ENCODE peak calls at places on chromosome 1, in eight cellular contexts. One of them, this sample, is unnamed.

GRCh38 chr1:180385144-180385543 is 117.2 kb downstream of the ACBD6 start:
- DNase-seq in AG09309: no peak
- DNase-seq in tibial nerve: no peak
- DNase-seq in HFFc6: no peak
- DNase-seq in adrenal gland: no peak
- DNase-seq in brain microvascular endothelial cell: no peak
- DNase-seq in stomach: no peak
- DNase-seq in cardiac fibroblast: no peak
- DNase-seq in this sample: no peak

GRCh38 chr1:107795994-107796393 is 169.0 kb downstream of the VAV3 start:
- DNase-seq in adrenal gland: no peak
- DNase-seq in stomach: no peak
- DNase-seq in HFFc6: no peak
- DNase-seq in tibial nerve: no peak
- DNase-seq in cardiac fibroblast: no peak
- DNase-seq in AG09309: no peak
- DNase-seq in brain microvascular endothelial cell: no peak
- DNase-seq in this sample: no peak

GRCh38 chr1:204123376-204123775 is 28.5 kb downstream of the ETNK2 start:
- DNase-seq in AG09309: no peak
- DNase-seq in stomach: no peak
- DNase-seq in cardiac fibroblast: peak; percentile 37
- DNase-seq in tibial nerve: no peak
- DNase-seq in brain microvascular endothelial cell: no peak
- DNase-seq in adrenal gland: no peak
- DNase-seq in HFFc6: no peak
- DNase-seq in this sample: no peak

GRCh38 chr1:199725002-199725401 is 302.5 kb upstream of the NR5A2 start:
- DNase-seq in AG09309: no peak
- DNase-seq in brain microvascular endothelial cell: no peak
- DNase-seq in stomach: no peak
- DNase-seq in HFFc6: no peak
- DNase-seq in tibial nerve: no peak
- DNase-seq in adrenal gland: no peak
- DNase-seq in cardiac fibroblast: no peak
- DNase-seq in this sample: no peak

GRCh38 chr1:225691861-225692516 is 39.1 kb upstream of the ENAH start:
- DNase-seq in tibial nerve: no peak
- DNase-seq in cardiac fibroblast: peak; percentile 51
- DNase-seq in adrenal gland: no peak
- DNase-seq in AG09309: no peak
- DNase-seq in stomach: no peak
- DNase-seq in brain microvascular endothelial cell: peak; percentile 77
- DNase-seq in HFFc6: no peak
- DNase-seq in this sample: no peak

GRCh38 chr1:157994081-157994581 is 686 bp downstream of the KIRREL1 start:
- DNase-seq in cardiac fibroblast: no peak
- DNase-seq in AG09309: no peak
- DNase-seq in brain microvascular endothelial cell: no peak
- DNase-seq in tibial nerve: no peak
- DNase-seq in adrenal gland: no peak
- DNase-seq in stomach: no peak
- DNase-seq in HFFc6: no peak
- DNase-seq in this sample: no peak

GRCh38 chr1:201561195-201561564 is 22.3 kb downstream of the NAV1 start:
- DNase-seq in adrenal gland: no peak
- DNase-seq in tibial nerve: no peak
- DNase-seq in cardiac fibroblast: peak; percentile 49
- DNase-seq in brain microvascular endothelial cell: no peak
- DNase-seq in HFFc6: no peak
- DNase-seq in AG09309: no peak
- DNase-seq in stomach: no peak
- DNase-seq in this sample: no peak

GRCh38 chr1:33867684-33868083 is 3.8 kb downstream of the HMGB4 start:
- DNase-seq in adrenal gland: no peak
- DNase-seq in AG09309: no peak
- DNase-seq in tibial nerve: no peak
- DNase-seq in brain microvascular endothelial cell: no peak
- DNase-seq in HFFc6: no peak
- DNase-seq in stomach: no peak
- DNase-seq in cardiac fibroblast: no peak
- DNase-seq in this sample: no peak

GRCh38 chr1:85417876-85418275 is 47.1 kb downstream of the DDAH1 start:
- DNase-seq in adrenal gland: no peak
- DNase-seq in brain microvascular endothelial cell: no peak
- DNase-seq in cardiac fibroblast: no peak
- DNase-seq in HFFc6: no peak
- DNase-seq in stomach: no peak
- DNase-seq in AG09309: no peak
- DNase-seq in tibial nerve: no peak
- DNase-seq in this sample: no peak

GRCh38 chr1:116873680-116874271 is 35.9 kb upstream of the PTGFRN start:
- DNase-seq in cardiac fibroblast: peak; percentile 48
- DNase-seq in adrenal gland: no peak
- DNase-seq in HFFc6: no peak
- DNase-seq in tibial nerve: no peak
- DNase-seq in AG09309: no peak
- DNase-seq in brain microvascular endothelial cell: no peak
- DNase-seq in stomach: no peak
- DNase-seq in this sample: no peak

GRCh38 chr1:7422081-7422480 is 349.0 kb upstream of the VAMP3 start:
- DNase-seq in AG09309: no peak
- DNase-seq in adrenal gland: no peak
- DNase-seq in cardiac fibroblast: no peak
- DNase-seq in stomach: peak; percentile 4
- DNase-seq in brain microvascular endothelial cell: no peak
- DNase-seq in HFFc6: no peak
- DNase-seq in tibial nerve: peak; percentile 6
- DNase-seq in this sample: no peak

GRCh38 chr1:161021168-161021958 is 411 bp upstream of the F11R start:
- DNase-seq in brain microvascular endothelial cell: peak; percentile 28
- DNase-seq in tibial nerve: no peak
- DNase-seq in cardiac fibroblast: peak; percentile 46
- DNase-seq in adrenal gland: peak; percentile 91
- DNase-seq in HFFc6: no peak
- DNase-seq in stomach: peak; percentile 98
- DNase-seq in AG09309: no peak
- DNase-seq in this sample: peak; percentile 98

GRCh38 chr1:19737413-19737812 is 62.3 kb downstream of the TMCO4 start:
- DNase-seq in brain microvascular endothelial cell: peak; percentile 32
- DNase-seq in HFFc6: no peak
- DNase-seq in adrenal gland: no peak
- DNase-seq in cardiac fibroblast: peak; percentile 63
- DNase-seq in AG09309: no peak
- DNase-seq in stomach: no peak
- DNase-seq in tibial nerve: no peak
- DNase-seq in this sample: no peak

GRCh38 chr1:19735419-19736127 is 64.1 kb downstream of the TMCO4 start:
- DNase-seq in AG09309: peak; percentile 98
- DNase-seq in brain microvascular endothelial cell: peak; percentile 93
- DNase-seq in HFFc6: peak; percentile 98
- DNase-seq in cardiac fibroblast: peak; percentile 98
- DNase-seq in tibial nerve: peak; percentile 33
- DNase-seq in adrenal gland: peak; percentile 86
- DNase-seq in stomach: no peak
- DNase-seq in this sample: no peak

GRCh38 chr1:19738669-19739068 is 61.0 kb downstream of the TMCO4 start:
- DNase-seq in tibial nerve: no peak
- DNase-seq in stomach: no peak
- DNase-seq in HFFc6: no peak
- DNase-seq in adrenal gland: no peak
- DNase-seq in AG09309: no peak
- DNase-seq in brain microvascular endothelial cell: no peak
- DNase-seq in cardiac fibroblast: no peak
- DNase-seq in this sample: no peak

GRCh38 chr1:19739628-19740027 is 60.1 kb downstream of the TMCO4 start:
- DNase-seq in tibial nerve: no peak
- DNase-seq in adrenal gland: no peak
- DNase-seq in cardiac fibroblast: no peak
- DNase-seq in brain microvascular endothelial cell: no peak
- DNase-seq in AG09309: no peak
- DNase-seq in stomach: no peak
- DNase-seq in HFFc6: no peak
- DNase-seq in this sample: no peak

DNA sequence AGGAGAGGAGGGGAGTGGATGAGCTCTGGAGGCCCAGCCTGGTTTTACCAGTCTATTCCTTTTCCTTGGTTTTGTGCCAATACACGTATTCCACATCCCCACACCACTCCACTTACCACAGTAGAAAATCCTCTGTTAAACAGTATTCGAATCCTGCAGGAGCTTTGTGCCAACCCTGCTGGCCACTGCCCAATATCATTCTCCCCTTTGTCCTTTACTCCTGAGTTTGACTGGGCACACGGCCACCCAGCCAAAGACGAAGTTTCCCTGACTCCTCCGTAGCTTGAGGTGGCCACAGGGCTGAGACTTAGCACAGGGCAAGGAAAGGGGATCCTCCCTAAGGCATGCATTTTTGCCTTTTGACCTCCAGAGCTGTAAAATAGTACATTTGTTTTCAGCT is 61.6 kb downstream of the TMCO4 start:
- DNase-seq in tibial nerve: no peak
- DNase-seq in adrenal gland: no peak
- DNase-seq in AG09309: no peak
- DNase-seq in brain microvascular endothelial cell: no peak
- DNase-seq in stomach: peak; percentile 74
- DNase-seq in cardiac fibroblast: no peak
- DNase-seq in HFFc6: no peak
- DNase-seq in this sample: no peak
- TF ChIP-seq CTCF in tibial nerve: no peak
- TF ChIP-seq CTCF in adrenal gland: no peak
- TF ChIP-seq CTCF in AG09309: no peak
- TF ChIP-seq CTCF in brain microvascular endothelial cell: no peak
- TF ChIP-seq CTCF in stomach: no peak
- TF ChIP-seq CTCF in cardiac fibroblast: no peak
- TF ChIP-seq CTCF in HFFc6: no peak
- TF ChIP-seq CTCF in this sample: no peak

GRCh38 chr1:211648980-211649934 is 26.2 kb downstream of the NEK2 start:
- DNase-seq in cardiac fibroblast: no peak
- DNase-seq in tibial nerve: no peak
- DNase-seq in adrenal gland: no peak
- DNase-seq in brain microvascular endothelial cell: no peak
- DNase-seq in stomach: peak; percentile 68
- DNase-seq in AG09309: no peak
- DNase-seq in HFFc6: no peak
- DNase-seq in this sample: peak; percentile 77
- TF ChIP-seq CTCF in cardiac fibroblast: no peak
- TF ChIP-seq CTCF in tibial nerve: no peak
- TF ChIP-seq CTCF in adrenal gland: peak; percentile 51
- TF ChIP-seq CTCF in brain microvascular endothelial cell: peak; percentile 70
- TF ChIP-seq CTCF in stomach: no peak
- TF ChIP-seq CTCF in AG09309: peak; percentile 56
- TF ChIP-seq CTCF in HFFc6: peak; percentile 58
- TF ChIP-seq CTCF in this sample: peak; percentile 85

GRCh38 chr1:920506-920905 is 3.2 kb upstream of the SAMD11 start:
- DNase-seq in brain microvascular endothelial cell: no peak
- DNase-seq in AG09309: no peak
- DNase-seq in tibial nerve: no peak
- DNase-seq in cardiac fibroblast: no peak
- DNase-seq in stomach: no peak
- DNase-seq in adrenal gland: no peak
- DNase-seq in HFFc6: no peak
- DNase-seq in this sample: no peak
- TF ChIP-seq CTCF in brain microvascular endothelial cell: no peak
- TF ChIP-seq CTCF in AG09309: no peak
- TF ChIP-seq CTCF in tibial nerve: no peak
- TF ChIP-seq CTCF in cardiac fibroblast: no peak
- TF ChIP-seq CTCF in stomach: no peak
- TF ChIP-seq CTCF in adrenal gland: no peak
- TF ChIP-seq CTCF in HFFc6: no peak
- TF ChIP-seq CTCF in this sample: no peak

GRCh38 chr1:65020774-65021173 is 54.4 kb upstream of the JAK1 start:
- DNase-seq in adrenal gland: no peak
- DNase-seq in tibial nerve: no peak
- DNase-seq in stomach: no peak
- DNase-seq in AG09309: no peak
- DNase-seq in cardiac fibroblast: peak; percentile 30
- DNase-seq in brain microvascular endothelial cell: no peak
- DNase-seq in HFFc6: no peak
- DNase-seq in this sample: no peak
- TF ChIP-seq CTCF in adrenal gland: no peak
- TF ChIP-seq CTCF in tibial nerve: no peak
- TF ChIP-seq CTCF in stomach: no peak
- TF ChIP-seq CTCF in AG09309: peak; percentile 48
- TF ChIP-seq CTCF in cardiac fibroblast: peak; percentile 37
- TF ChIP-seq CTCF in brain microvascular endothelial cell: peak; percentile 72
- TF ChIP-seq CTCF in HFFc6: peak; percentile 66
- TF ChIP-seq CTCF in this sample: no peak

GRCh38 chr1:23779826-23780371 is 1.7 kb downstream of the PITHD1 start:
- DNase-seq in stomach: no peak
- DNase-seq in cardiac fibroblast: peak; percentile 77
- DNase-seq in AG09309: no peak
- DNase-seq in tibial nerve: no peak
- DNase-seq in adrenal gland: no peak
- DNase-seq in brain microvascular endothelial cell: no peak
- DNase-seq in HFFc6: peak; percentile 62
- DNase-seq in this sample: no peak

GRCh38 chr1:23776198-23776597 is 2.0 kb upstream of the PITHD1 start:
- DNase-seq in HFFc6: no peak
- DNase-seq in cardiac fibroblast: no peak
- DNase-seq in adrenal gland: no peak
- DNase-seq in tibial nerve: no peak
- DNase-seq in AG09309: no peak
- DNase-seq in stomach: no peak
- DNase-seq in brain microvascular endothelial cell: no peak
- DNase-seq in this sample: no peak

GRCh38 chr1:23772854-23773242 is 5.4 kb upstream of the PITHD1 start:
- DNase-seq in AG09309: no peak
- DNase-seq in HFFc6: no peak
- DNase-seq in stomach: no peak
- DNase-seq in tibial nerve: no peak
- DNase-seq in brain microvascular endothelial cell: no peak
- DNase-seq in adrenal gland: no peak
- DNase-seq in cardiac fibroblast: no peak
- DNase-seq in this sample: no peak

GRCh38 chr1:23774174-23774880 is 3.9 kb upstream of the PITHD1 start:
- DNase-seq in AG09309: no peak
- DNase-seq in stomach: no peak
- DNase-seq in brain microvascular endothelial cell: no peak
- DNase-seq in cardiac fibroblast: no peak
- DNase-seq in adrenal gland: no peak
- DNase-seq in HFFc6: no peak
- DNase-seq in tibial nerve: no peak
- DNase-seq in this sample: no peak

GRCh38 chr1:23777979-23778814 is at the start of gene PITHD1:
- DNase-seq in HFFc6: peak; percentile 69
- DNase-seq in adrenal gland: peak; percentile 78
- DNase-seq in tibial nerve: peak; percentile 58
- DNase-seq in cardiac fibroblast: peak; percentile 85
- DNase-seq in brain microvascular endothelial cell: peak; percentile 66
- DNase-seq in stomach: peak; percentile 89
- DNase-seq in AG09309: no peak
- DNase-seq in this sample: peak; percentile 58
- TF ChIP-seq CTCF in HFFc6: no peak
- TF ChIP-seq CTCF in adrenal gland: no peak
- TF ChIP-seq CTCF in tibial nerve: no peak
- TF ChIP-seq CTCF in cardiac fibroblast: no peak
- TF ChIP-seq CTCF in brain microvascular endothelial cell: no peak
- TF ChIP-seq CTCF in stomach: no peak
- TF ChIP-seq CTCF in AG09309: no peak
- TF ChIP-seq CTCF in this sample: no peak